ENCODE peak calls at places on chromosomes 11 and 22, in eight cellular contexts. One of them, this sample, is unnamed.

GRCh38 chr11:126318642-126319373 is 14.9 kb downstream of the DCPS start:
- DNase-seq in activated CD4-positive, alpha-beta T cell treated with anti-CD3 and anti-CD28 coated beads, Interleukin-2, amount 50 U/mL, for 48 hours: no peak
- DNase-seq in right atrium auricular region: peak
- DNase-seq in adipocyte: peak
- DNase-seq in G401: no peak
- DNase-seq in fibroblast of pulmonary artery: peak
- DNase-seq in stimulated activated CD8-positive, alpha-beta memory T cell treated with anti-CD3 and anti-CD28 coated beads, Interleukin-2, amount 100 ng/mL, for 48 hours: no peak
- DNase-seq in effector memory CD8-positive, alpha-beta T cell: no peak
- DNase-seq in this sample: peak

GRCh38 chr11:134146598-134146997 is 77.2 kb downstream of the NCAPD3 start:
- DNase-seq in activated CD4-positive, alpha-beta T cell treated with anti-CD3 and anti-CD28 coated beads, Interleukin-2, amount 50 U/mL, for 48 hours: no peak
- DNase-seq in right atrium auricular region: no peak
- DNase-seq in adipocyte: no peak
- DNase-seq in G401: no peak
- DNase-seq in fibroblast of pulmonary artery: no peak
- DNase-seq in stimulated activated CD8-positive, alpha-beta memory T cell treated with anti-CD3 and anti-CD28 coated beads, Interleukin-2, amount 100 ng/mL, for 48 hours: no peak
- DNase-seq in effector memory CD8-positive, alpha-beta T cell: no peak
- DNase-seq in this sample: no peak

GRCh38 chr11:77411238-77411637 is 62.7 kb downstream of the PAK1 start:
- DNase-seq in activated CD4-positive, alpha-beta T cell treated with anti-CD3 and anti-CD28 coated beads, Interleukin-2, amount 50 U/mL, for 48 hours: no peak
- DNase-seq in right atrium auricular region: no peak
- DNase-seq in adipocyte: peak
- DNase-seq in G401: peak
- DNase-seq in fibroblast of pulmonary artery: peak
- DNase-seq in stimulated activated CD8-positive, alpha-beta memory T cell treated with anti-CD3 and anti-CD28 coated beads, Interleukin-2, amount 100 ng/mL, for 48 hours: peak
- DNase-seq in effector memory CD8-positive, alpha-beta T cell: peak
- DNase-seq in this sample: peak

GRCh38 chr22:16845881-16846280 is 20.7 kb upstream of the XKR3 start:
- DNase-seq in activated CD4-positive, alpha-beta T cell treated with anti-CD3 and anti-CD28 coated beads, Interleukin-2, amount 50 U/mL, for 48 hours: no peak
- DNase-seq in right atrium auricular region: no peak
- DNase-seq in adipocyte: no peak
- DNase-seq in G401: no peak
- DNase-seq in fibroblast of pulmonary artery: no peak
- DNase-seq in stimulated activated CD8-positive, alpha-beta memory T cell treated with anti-CD3 and anti-CD28 coated beads, Interleukin-2, amount 100 ng/mL, for 48 hours: no peak
- DNase-seq in effector memory CD8-positive, alpha-beta T cell: no peak
- DNase-seq in this sample: no peak

GRCh38 chr11:93089474-93090102 is 108.2 kb downstream of the SLC36A4 start:
- DNase-seq in activated CD4-positive, alpha-beta T cell treated with anti-CD3 and anti-CD28 coated beads, Interleukin-2, amount 50 U/mL, for 48 hours: no peak
- DNase-seq in right atrium auricular region: no peak
- DNase-seq in adipocyte: peak
- DNase-seq in G401: peak
- DNase-seq in fibroblast of pulmonary artery: peak
- DNase-seq in stimulated activated CD8-positive, alpha-beta memory T cell treated with anti-CD3 and anti-CD28 coated beads, Interleukin-2, amount 100 ng/mL, for 48 hours: no peak
- DNase-seq in effector memory CD8-positive, alpha-beta T cell: no peak
- DNase-seq in this sample: no peak

GRCh38 chr11:64266339-64266738 is 15.0 kb downstream of the PLCB3 start:
- DNase-seq in activated CD4-positive, alpha-beta T cell treated with anti-CD3 and anti-CD28 coated beads, Interleukin-2, amount 50 U/mL, for 48 hours: no peak
- DNase-seq in right atrium auricular region: no peak
- DNase-seq in adipocyte: no peak
- DNase-seq in G401: no peak
- DNase-seq in fibroblast of pulmonary artery: peak
- DNase-seq in stimulated activated CD8-positive, alpha-beta memory T cell treated with anti-CD3 and anti-CD28 coated beads, Interleukin-2, amount 100 ng/mL, for 48 hours: no peak
- DNase-seq in effector memory CD8-positive, alpha-beta T cell: no peak
- DNase-seq in this sample: no peak

GRCh38 chr11:114080219-114080618 is 20.7 kb downstream of the ZBTB16 start:
- DNase-seq in activated CD4-positive, alpha-beta T cell treated with anti-CD3 and anti-CD28 coated beads, Interleukin-2, amount 50 U/mL, for 48 hours: no peak
- DNase-seq in right atrium auricular region: no peak
- DNase-seq in adipocyte: no peak
- DNase-seq in G401: no peak
- DNase-seq in fibroblast of pulmonary artery: peak
- DNase-seq in stimulated activated CD8-positive, alpha-beta memory T cell treated with anti-CD3 and anti-CD28 coated beads, Interleukin-2, amount 100 ng/mL, for 48 hours: no peak
- DNase-seq in effector memory CD8-positive, alpha-beta T cell: no peak
- DNase-seq in this sample: no peak

GRCh38 chr22:32712644-32713355 is 88.7 kb upstream of the TIMP3 start:
- DNase-seq in activated CD4-positive, alpha-beta T cell treated with anti-CD3 and anti-CD28 coated beads, Interleukin-2, amount 50 U/mL, for 48 hours: no peak
- DNase-seq in right atrium auricular region: no peak
- DNase-seq in adipocyte: no peak
- DNase-seq in G401: no peak
- DNase-seq in fibroblast of pulmonary artery: no peak
- DNase-seq in stimulated activated CD8-positive, alpha-beta memory T cell treated with anti-CD3 and anti-CD28 coated beads, Interleukin-2, amount 100 ng/mL, for 48 hours: no peak
- DNase-seq in effector memory CD8-positive, alpha-beta T cell: no peak
- DNase-seq in this sample: no peak

This sample was measured in uterus.